ENCODE peak calls at places on chromosomes 11 and 22, in four cellular contexts. J, N, O and G are unnamed samples.
A peak's percentile ranks its signal among the peaks of the same experiment; 100 is the strongest.

GRCh38 chr11:74138572-74138971 is 32.2 kb downstream of the C2CD3 start:
- DNase-seq in J (peak; percentile 89), O (no peak), N (peak; percentile 76), G (peak; percentile 12)

GRCh38 chr22:24330636-24331035 is 60.0 kb downstream of the SPECC1L start:
- DNase-seq in O (no peak), J (no peak), N (peak; percentile 17), G (no peak)

GRCh38 chr11:65065898-65066297 is 7.5 kb upstream of the NAALADL1 start:
- DNase-seq in O (no peak), N (no peak), J (no peak), G (no peak)

GRCh38 chr11:90476442-90477007 is 253.7 kb upstream of the CHORDC1 start:
- DNase-seq in J (peak; percentile 21), N (peak; percentile 15), O (peak; percentile 8), G (peak; percentile 67)

GRCh38 chr11:61730222-61730994 is 22.0 kb upstream of the MYRF start:
- DNase-seq in O (no peak), N (no peak), J (peak; percentile 87), G (no peak)

GRCh38 chr22:19086417-19086816 is 35.8 kb downstream of the DGCR2 start:
- DNase-seq in J (no peak), N (no peak), O (no peak), G (no peak)

GRCh38 chr11:134479206-134479955 is 67.3 kb upstream of the B3GAT1 start:
- DNase-seq in N (no peak), O (no peak), J (no peak), G (no peak)

GRCh38 chr11:121467965-121468364 is 15.2 kb upstream of the SORL1-AS1 start:
- DNase-seq in O (peak; percentile 90), N (no peak), J (no peak), G (no peak)

GRCh38 chr11:121249039-121249663 is 43.4 kb upstream of the SC5D start:
- DNase-seq in J (peak; percentile 24), O (no peak), N (peak; percentile 21), G (peak; percentile 77)

GRCh38 chr11:6599449-6599848 is 4.0 kb downstream of the RRP8 start:
- DNase-seq in N (no peak), J (no peak), O (no peak), G (no peak)

GRCh38 chr11:10444725-10445286 is 10.3 kb upstream of the AMPD3 start:
- DNase-seq in J (no peak), O (no peak), N (peak; percentile 42), G (no peak)

GRCh38 chr22:40628354-40629042 is 8.0 kb downstream of the MRTFA start:
- DNase-seq in N (no peak), O (peak; percentile 57), J (no peak), G (no peak)

GRCh38 chr22:19524170-19525115 is at the start of gene CLDN5:
- DNase-seq in J (no peak), O (no peak), N (no peak), G (peak; percentile 82)

GRCh38 chr11:86243377-86243776 is 1.2 kb upstream of the EED start:
- DNase-seq in O (no peak), N (peak; percentile 40), J (no peak), G (no peak)

GRCh38 chr11:86244522-86245368 is at the start of gene EED:
- DNase-seq in O (peak; percentile 86), N (peak; percentile 97), J (peak; percentile 86), G (peak; percentile 98)

GRCh38 chr11:86241956-86242525 is 2.5 kb upstream of the EED start:
- DNase-seq in O (no peak), N (no peak), J (no peak), G (no peak)

GRCh38 chr11:86245369-86246292 is 1.1 kb downstream of the EED start:
- DNase-seq in J (no peak), N (peak; percentile 40), O (no peak), G (peak; percentile 63)

GRCh38 chr11:86244063-86244521 is 461 bp upstream of the EED start:
- DNase-seq in J (peak; percentile 86), N (peak; percentile 95), O (no peak), G (peak; percentile 95)
- TF ChIP-seq EZH2 in J (no peak), N (no peak), O (no peak), G (no peak)

GRCh38 chr11:34355726-34356125 is 2.1 kb downstream of the ABTB2 start:
- DNase-seq in J (no peak), O (no peak), N (no peak), G (no peak)
- H4K20me1 ChIP-seq in J (no peaks in the 10 kb centered on the region), O (peaks cover 3% of the 10 kb centered on the region), N (peaks cover 6% of the 10 kb centered on the region), G (peaks cover 14% of the 10 kb centered on the region)

GRCh38 chr22:31754813-31755212 is 994 bp downstream of the DEPDC5 start:
- DNase-seq in J (no peak), O (no peak), N (no peak), G (no peak)
- TF ChIP-seq REST in J (no peak), O (no peak), N (no peak), G (no peak)

GRCh38 chr11:1392561-1392960 is 2.8 kb downstream of the BRSK2 start:
- DNase-seq in N (no peak), J (no peak), O (no peak), G (no peak)

GRCh38 chr11:1389932-1390587 is at the start of gene BRSK2:
- DNase-seq in O (no peak), N (no peak), J (no peak), G (peak; percentile 51)

GRCh38 chr11:1392111-1392510 is 2.4 kb downstream of the BRSK2 start:
- DNase-seq in O (no peak), J (no peak), N (no peak), G (no peak)

GRCh38 chr11:1390603-1391164 is 950 bp downstream of the BRSK2 start:
- DNase-seq in O (no peak), N (no peak), J (no peak), G (peak; percentile 65)

DNA sequence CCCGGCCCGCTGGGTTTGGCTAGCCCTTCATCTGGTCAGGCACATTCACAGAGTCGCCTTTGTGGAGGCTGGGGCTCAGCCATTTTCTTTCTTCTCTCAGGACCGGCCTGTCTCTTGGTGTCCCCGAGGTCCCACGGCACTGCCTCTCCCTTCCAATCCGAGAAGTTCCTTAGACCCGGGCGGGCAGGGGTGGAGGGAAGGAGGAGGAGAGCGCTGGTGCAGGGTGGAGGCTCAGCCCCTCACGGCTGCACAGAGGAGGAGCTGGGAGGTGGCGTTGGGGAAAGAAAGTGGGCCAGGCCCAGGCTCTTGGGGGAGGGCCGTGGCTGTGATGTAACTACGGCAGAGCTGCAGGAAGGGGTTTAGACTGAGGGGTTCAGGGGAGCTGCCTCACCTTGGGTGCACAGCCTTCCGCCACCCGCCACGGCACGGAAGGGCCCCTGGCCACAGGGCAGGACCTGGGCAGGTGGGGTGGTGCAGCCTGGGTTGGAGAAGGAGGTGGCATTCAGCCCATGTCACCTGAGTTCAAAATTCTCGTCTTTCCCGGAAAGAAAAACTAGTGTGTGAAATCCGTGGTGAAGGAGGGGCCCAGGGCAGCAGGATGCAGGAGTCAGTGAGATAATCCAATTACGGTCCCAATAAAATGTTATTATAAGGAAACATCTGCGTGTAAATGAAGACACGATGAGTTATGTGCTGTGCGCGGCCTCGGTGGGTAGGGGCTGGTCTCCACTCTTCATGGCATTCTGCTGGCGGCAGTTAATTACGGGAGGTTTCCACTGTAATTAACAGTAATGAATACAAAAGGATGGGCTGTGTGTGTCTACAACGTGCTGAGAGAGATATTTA is 1.7 kb downstream of the BRSK2 start:
- DNase-seq in O (no peak), N (no peak), J (no peak), G (peak; percentile 69)
- TF ChIP-seq EZH2 in O (no peak), N (no peak), J (no peak), G (no peak)